ENCODE peak calls at places on chromosome 3, in six cellular contexts. Q is MG63, T is non-pigmented ciliary epithelial cell, X is left cardiac atrium, B is NCI-H1417, R is bronchial epithelial cell. C is an unnamed sample.

GRCh38 chr3:27993061-27993460 is 248.4 kb upstream of the CMC1 start:
- DNase-seq in Q (no peak), T (no peak), X (no peak), B (peak; percentile 96), R (no peak), C (no peak)

GRCh38 chr3:81308296-81308695 is 453.1 kb downstream of the GBE1 start:
- DNase-seq in Q (no peak), T (peak; percentile 44), X (no peak), B (no peak), R (peak; percentile 49), C (no peak)

GRCh38 chr3:151226088-151226563 is 23.1 kb upstream of the GPR171 start:
- DNase-seq in Q (peak; percentile 39), T (peak; percentile 79), X (no peak), B (peak; percentile 43), R (peak; percentile 97), C (peak; percentile 61)

GRCh38 chr3:127751163-127751621 is 71.1 kb downstream of the MGLL start:
- DNase-seq in Q (no peak), T (no peak), X (no peak), B (no peak), R (peak; percentile 80), C (no peak)

GRCh38 chr3:50365080-50365841 is 5.9 kb upstream of the TMEM115 start:
- DNase-seq in Q (no peak), T (no peak), X (peak; percentile 87), B (peak; percentile 39), R (peak; percentile 88), C (peak; percentile 41)

GRCh38 chr3:38009807-38010591 is 19.4 kb downstream of the VILL start:
- DNase-seq in Q (no peak), T (no peak), X (peak; percentile 15), B (no peak), R (no peak), C (no peak)

GRCh38 chr3:172288625-172289024 is 159.6 kb downstream of the GHSR start:
- DNase-seq in Q (no peak), T (no peak), X (no peak), B (no peak), R (no peak), C (no peak)

GRCh38 chr3:180284331-180285110 is 247.8 kb upstream of the PEX5L start:
- DNase-seq in Q (peak; percentile 45), T (no peak), X (no peak), B (no peak), R (peak; percentile 26), C (no peak)

GRCh38 chr3:133301194-133301593 is 98.7 kb upstream of the BFSP2 start:
- DNase-seq in Q (peak; percentile 50), T (peak; percentile 94), X (no peak), B (no peak), R (peak; percentile 87), C (peak; percentile 77)

GRCh38 chr3:112605285-112605684 is 35.7 kb downstream of the CCDC80 start:
- DNase-seq in Q (peak; percentile 33), T (peak; percentile 98), X (no peak), B (peak; percentile 85), R (no peak), C (peak; percentile 54)

GRCh38 chr3:37117548-37117947 is 56.8 kb downstream of the LRRFIP2 start:
- DNase-seq in Q (no peak), T (no peak), X (no peak), B (no peak), R (no peak), C (no peak)

GRCh38 chr3:69422751-69423150 is 36.9 kb upstream of the FRMD4B start:
- DNase-seq in Q (peak; percentile 21), T (no peak), X (no peak), B (no peak), R (peak; percentile 81), C (no peak)

GRCh38 chr3:178385280-178385952 is 150.8 kb upstream of the KCNMB2 start:
- DNase-seq in Q (no peak), T (no peak), X (no peak), B (peak; percentile 87), R (peak; percentile 36), C (no peak)

GRCh38 chr3:97967966-97968365 is 4.3 kb downstream of the RIOX2 start:
- DNase-seq in Q (no peak), T (no peak), X (no peak), B (peak; percentile 21), R (no peak), C (no peak)

GRCh38 chr3:172057624-172058023 is 18.2 kb downstream of the FNDC3B start:
- DNase-seq in Q (no peak), T (no peak), X (no peak), B (peak; percentile 30), R (no peak), C (no peak)

GRCh38 chr3:10017636-10018292 is 8.5 kb upstream of the FANCD2 start:
- DNase-seq in Q (peak; percentile 82), T (no peak), X (no peak), B (no peak), R (peak; percentile 29), C (no peak)

GRCh38 chr3:175535351-175535750 is 676.2 kb downstream of the NAALADL2 start:
- DNase-seq in Q (no peak), T (no peak), X (no peak), B (no peak), R (peak; percentile 47), C (no peak)

GRCh38 chr3:59573911-59574310 is 524.1 kb upstream of the CFAP20DC start:
- DNase-seq in Q (peak; percentile 87), T (no peak), X (peak; percentile 34), B (no peak), R (peak; percentile 64), C (no peak)

GRCh38 chr3:57076422-57076951 is 16.0 kb downstream of the SPATA12 start:
- DNase-seq in Q (no peak), T (no peak), X (no peak), B (no peak), R (no peak), C (no peak)

GRCh38 chr3:127406309-127407025 is 118.6 kb upstream of the PRR20G start:
- DNase-seq in Q (peak; percentile 18), T (no peak), X (no peak), B (no peak), R (peak; percentile 52), C (no peak)